ENCODE peak calls at places on chromosomes 2 and 18, in five cellular contexts. U is activated CD4-positive, alpha-beta T cell treated with anti-CD3 and anti-CD28 coated beads for 36 hours; N is immature natural killer cell; V is neural crest cell; F is stimulated activated CD4-positive, alpha-beta T cell treated with anti-CD3 and anti-CD28 coated beads, Interleukin-1b, Interleukin-23, amount 100 ng/mL, for 24 hours. X is an unnamed sample.
A peak's percentile ranks its signal among the peaks of the same experiment; 100 is the strongest.

GRCh38 chr2:227643990-227644551 is 22.5 kb upstream of the SCYGR5 start:
- DNase-seq in U (no peak), N (no peak), V (no peak), F (no peak), X (no peak)

GRCh38 chr18:42053188-42053781 is 98.3 kb downstream of the PIK3C3 start:
- DNase-seq in U (peak; percentile 81), N (peak; percentile 41), V (peak; percentile 75), F (peak; percentile 42), X (peak; percentile 42)

GRCh38 chr18:45519881-45520280 is 95.4 kb upstream of the SLC14A2 start:
- DNase-seq in U (no peak), N (no peak), V (no peak), F (no peak), X (no peak)

GRCh38 chr2:147646999-147647588 is 197.7 kb upstream of the ACVR2A start:
- DNase-seq in U (no peak), N (no peak), V (no peak), F (no peak), X (no peak)

GRCh38 chr2:172329404-172330059 is 97.9 kb upstream of the ITGA6 start:
- DNase-seq in U (no peak), N (no peak), V (no peak), F (no peak), X (no peak)

GRCh38 chr18:64888956-64889355 is 740.1 kb upstream of the LINC00305 start:
- DNase-seq in U (no peak), N (no peak), V (no peak), F (no peak), X (no peak)

GRCh38 chr2:240254337-240255164 is 114.1 kb upstream of the OTOS start:
- DNase-seq in U (no peak), N (no peak), V (no peak), F (no peak), X (no peak)

GRCh38 chr2:236856856-236857616 is 228.7 kb upstream of the COPS8 start:
- DNase-seq in U (no peak), N (no peak), V (no peak), F (no peak), X (no peak)

GRCh38 chr2:64260817-64261216 is 116.6 kb upstream of the PELI1 start:
- DNase-seq in U (peak; percentile 22), N (no peak), V (no peak), F (no peak), X (no peak)

GRCh38 chr2:41127351-41127750 is 675.5 kb upstream of the SLC8A1 start:
- DNase-seq in U (no peak), N (no peak), V (no peak), F (no peak), X (no peak)

GRCh38 chr18:50079571-50080295 is 115.2 kb downstream of the MYO5B start:
- DNase-seq in U (no peak), N (no peak), V (no peak), F (no peak), X (no peak)

GRCh38 chr18:79361766-79362522 is 33.8 kb upstream of the NFATC1 start:
- DNase-seq in U (no peak), N (no peak), V (no peak), F (no peak), X (no peak)

GRCh38 chr2:12037301-12037700 is 290.9 kb downstream of the LPIN1 start:
- DNase-seq in U (no peak), N (no peak), V (no peak), F (no peak), X (no peak)

GRCh38 chr2:129375587-129375986 is 603.9 kb upstream of the RAB6C start:
- DNase-seq in U (no peak), N (no peak), V (no peak), F (no peak), X (no peak)

GRCh38 chr2:160752475-160753330 is 259.1 kb upstream of the RBMS1 start:
- DNase-seq in U (peak; percentile 8), N (no peak), V (no peak), F (no peak), X (no peak)

GRCh38 chr2:134120718-134121630 is 132.9 kb upstream of the MGAT5 start:
- DNase-seq in U (peak; percentile 78), N (peak; percentile 64), V (peak; percentile 36), F (no peak), X (peak; percentile 59)

GRCh38 chr2:152421521-152422367 is 86.8 kb downstream of the FMNL2 start:
- DNase-seq in U (peak; percentile 27), N (no peak), V (no peak), F (no peak), X (no peak)

GRCh38 chr2:99722726-99723125 is 232.9 kb upstream of the REV1 start:
- DNase-seq in U (no peak), N (no peak), V (no peak), F (no peak), X (no peak)

GRCh38 chr18:21911551-21911950 is 171.0 kb downstream of the MIB1 start:
- DNase-seq in U (no peak), N (no peak), V (no peak), F (no peak), X (no peak)

GRCh38 chr18:36364911-36365624 is 67.6 kb downstream of the FHOD3 start:
- DNase-seq in U (no peak), N (no peak), V (no peak), F (no peak), X (no peak)

GRCh38 chr2:97997774-97998392 is 2.1 kb upstream of the TMEM131 start:
- DNase-seq in U (no peak), N (no peak), V (no peak), F (no peak), X (no peak)

GRCh38 chr2:106269591-106270291 is 75.6 kb upstream of the UXS1 start:
- DNase-seq in U (peak; percentile 69), N (peak; percentile 18), V (no peak), F (no peak), X (no peak)